ENCODE peak calls at places on chromosomes 13 and 19, in five cellular contexts. One of them, this sample, is unnamed.

GRCh38 chr19:47032171-47032811 is 12.7 kb downstream of the NPAS1 start:
- DNase-seq in SK-N-SH: peak
- DNase-seq in HCT116: peak
- DNase-seq in H1: peak
- DNase-seq in K562: peak
- DNase-seq in this sample: peak

GRCh38 chr13:35765387-35765786 is 288.9 kb upstream of the MAB21L1 start:
- DNase-seq in K562: no peak
- DNase-seq in SK-N-SH: no peak
- DNase-seq in H1: no peak
- DNase-seq in HCT116: no peak
- DNase-seq in this sample: no peak

GRCh38 chr13:108302279-108302678 is 32.8 kb downstream of the TNFSF13B start:
- DNase-seq in HCT116: no peak
- DNase-seq in SK-N-SH: no peak
- DNase-seq in K562: no peak
- DNase-seq in H1: no peak
- DNase-seq in this sample: peak

GRCh38 chr19:38975861-38976271 is 324 bp upstream of the FBXO17 start:
- DNase-seq in SK-N-SH: no peak
- DNase-seq in HCT116: no peak
- DNase-seq in K562: peak
- DNase-seq in H1: peak
- DNase-seq in this sample: no peak

GRCh38 chr13:79241697-79242096 is 164.4 kb downstream of the RBM26 start:
- DNase-seq in K562: no peak
- DNase-seq in SK-N-SH: no peak
- DNase-seq in HCT116: no peak
- DNase-seq in H1: no peak
- DNase-seq in this sample: no peak

GRCh38 chr19:12052571-12053169 is at the start of gene ZNF878:
- DNase-seq in SK-N-SH: peak
- DNase-seq in HCT116: no peak
- DNase-seq in H1: peak
- DNase-seq in K562: peak
- DNase-seq in this sample: peak

GRCh38 chr13:112907916-112908315 is 61.1 kb upstream of the MCF2L start:
- DNase-seq in K562: no peak
- DNase-seq in HCT116: no peak
- DNase-seq in SK-N-SH: no peak
- DNase-seq in H1: no peak
- DNase-seq in this sample: no peak

GRCh38 chr13:99022953-99023352 is 45.1 kb upstream of the DOCK9 start:
- DNase-seq in K562: no peak
- DNase-seq in HCT116: no peak
- DNase-seq in SK-N-SH: no peak
- DNase-seq in H1: no peak
- DNase-seq in this sample: no peak

GRCh38 chr19:29579308-29579910 is 26.7 kb upstream of the POP4 start:
- DNase-seq in K562: no peak
- DNase-seq in H1: peak
- DNase-seq in SK-N-SH: no peak
- DNase-seq in HCT116: no peak
- DNase-seq in this sample: no peak

GRCh38 chr19:16200038-16200775 is 2.5 kb downstream of the AP1M1 start:
- DNase-seq in H1: no peak
- DNase-seq in SK-N-SH: no peak
- DNase-seq in HCT116: no peak
- DNase-seq in K562: no peak
- DNase-seq in this sample: no peak

GRCh38 chr19:15937771-15938170 is 3.4 kb upstream of the CYP4F11 start:
- DNase-seq in HCT116: no peak
- DNase-seq in SK-N-SH: no peak
- DNase-seq in H1: no peak
- DNase-seq in K562: no peak
- DNase-seq in this sample: no peak

GRCh38 chr13:87975035-87975434 is 303.9 kb downstream of the SLITRK5 start:
- DNase-seq in K562: no peak
- DNase-seq in HCT116: no peak
- DNase-seq in H1: no peak
- DNase-seq in SK-N-SH: no peak
- DNase-seq in this sample: no peak

GRCh38 chr19:14006766-14007562 is 844 bp upstream of the RFX1 start:
- DNase-seq in H1: peak
- DNase-seq in K562: peak
- DNase-seq in SK-N-SH: peak
- DNase-seq in HCT116: no peak
- DNase-seq in this sample: no peak

GRCh38 chr19:31058676-31059075 is 290.6 kb downstream of the TSHZ3 start:
- DNase-seq in SK-N-SH: no peak
- DNase-seq in K562: no peak
- DNase-seq in H1: peak
- DNase-seq in HCT116: no peak
- DNase-seq in this sample: no peak

GRCh38 chr13:46866150-46866549 is 30.7 kb downstream of the HTR2A start:
- DNase-seq in SK-N-SH: peak
- DNase-seq in K562: no peak
- DNase-seq in H1: no peak
- DNase-seq in HCT116: no peak
- DNase-seq in this sample: no peak

GRCh38 chr13:41229356-41229755 is 34.0 kb downstream of the MTRF1 start:
- DNase-seq in SK-N-SH: no peak
- DNase-seq in HCT116: no peak
- DNase-seq in H1: no peak
- DNase-seq in K562: no peak
- DNase-seq in this sample: no peak
- TF ChIP-seq JUND in SK-N-SH: no peak
- TF ChIP-seq JUND in HCT116: no peak
- TF ChIP-seq JUND in H1: no peak
- TF ChIP-seq JUND in K562: no peak
- TF ChIP-seq JUND in this sample: no peak

GRCh38 chr13:103539265-103539664 is 473.0 kb upstream of the SLC10A2 start:
- DNase-seq in SK-N-SH: peak
- DNase-seq in HCT116: no peak
- DNase-seq in H1: no peak
- DNase-seq in K562: no peak
- DNase-seq in this sample: no peak
- TF ChIP-seq JUND in SK-N-SH: no peak
- TF ChIP-seq JUND in HCT116: no peak
- TF ChIP-seq JUND in H1: no peak
- TF ChIP-seq JUND in K562: no peak
- TF ChIP-seq JUND in this sample: no peak

GRCh38 chr19:27779953-27780352 is 1433.0 kb downstream of the UQCRFS1 start:
- DNase-seq in K562: no peak
- DNase-seq in SK-N-SH: no peak
- DNase-seq in HCT116: no peak
- DNase-seq in H1: no peak
- DNase-seq in this sample: no peak

GRCh38 chr19:27776524-27776923 is 1436.4 kb downstream of the UQCRFS1 start:
- DNase-seq in H1: no peak
- DNase-seq in K562: peak
- DNase-seq in SK-N-SH: no peak
- DNase-seq in HCT116: no peak
- DNase-seq in this sample: no peak

GRCh38 chr19:27777242-27777641 is 1435.7 kb downstream of the UQCRFS1 start:
- DNase-seq in SK-N-SH: no peak
- DNase-seq in K562: no peak
- DNase-seq in HCT116: no peak
- DNase-seq in H1: no peak
- DNase-seq in this sample: no peak

GRCh38 chr19:27776020-27776419 is 1436.9 kb downstream of the UQCRFS1 start:
- DNase-seq in K562: peak
- DNase-seq in SK-N-SH: no peak
- DNase-seq in H1: peak
- DNase-seq in HCT116: no peak
- DNase-seq in this sample: no peak

GRCh38 chr19:27777726-27778125 is 1435.2 kb downstream of the UQCRFS1 start:
- DNase-seq in SK-N-SH: no peak
- DNase-seq in H1: no peak
- DNase-seq in K562: peak
- DNase-seq in HCT116: no peak
- DNase-seq in this sample: no peak
- TF ChIP-seq JUND in SK-N-SH: no peak
- TF ChIP-seq JUND in H1: no peak
- TF ChIP-seq JUND in K562: no peak
- TF ChIP-seq JUND in HCT116: no peak
- TF ChIP-seq JUND in this sample: no peak

DNA sequence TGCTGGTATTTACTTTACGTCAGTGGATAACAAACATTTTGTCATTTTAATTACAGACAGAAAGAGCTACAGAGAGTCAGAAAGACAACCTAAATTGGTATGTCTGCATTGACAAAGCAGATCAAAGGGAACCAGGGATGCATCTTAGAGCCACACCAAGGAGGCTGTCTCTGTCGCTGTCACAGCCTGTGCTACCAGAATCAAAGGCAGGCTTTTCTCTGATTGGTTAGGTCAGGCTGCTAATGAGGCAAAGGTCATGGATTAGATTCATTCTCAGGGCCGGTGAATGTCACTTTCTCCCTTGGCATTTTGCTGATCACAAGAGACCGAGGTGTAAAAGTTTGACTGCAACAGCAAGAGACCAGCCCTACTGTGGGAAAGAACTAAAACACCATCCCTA is 314.6 kb upstream of the NBEA start:
- DNase-seq in K562: no peak
- DNase-seq in H1: no peak
- DNase-seq in SK-N-SH: no peak
- DNase-seq in HCT116: no peak
- DNase-seq in this sample: no peak
- TF ChIP-seq JUND in K562: no peak
- TF ChIP-seq JUND in H1: no peak
- TF ChIP-seq JUND in SK-N-SH: no peak
- TF ChIP-seq JUND in HCT116: no peak
- TF ChIP-seq JUND in this sample: no peak